ENCODE peak calls at places on chromosomes 16 and 17, in six cellular contexts. H is erythroblast; U is activated naive CD4-positive, alpha-beta T cell; S is naive thymus-derived CD4-positive, alpha-beta T cell; P is Daoy; O is body of pancreas. J is an unnamed sample.

GRCh38 chr16:11639925-11640899 is 28.0 kb upstream of the SNN start:
- DNase-seq in H (peak), U (no peak), S (no peak), P (peak), O (peak), J (peak)

GRCh38 chr16:70523621-70524405 is at the start of gene SF3B3:
- DNase-seq in H (peak), U (peak), S (peak), P (peak), O (peak), J (peak)

GRCh38 chr16:86396318-86396882 is 113.9 kb upstream of the FOXF1 start:
- DNase-seq in H (no peak), U (no peak), S (no peak), P (peak), O (no peak), J (no peak)

GRCh38 chr17:78224226-78225087 is 7.0 kb upstream of the TMEM235 start:
- DNase-seq in H (no peak), U (no peak), S (no peak), P (no peak), O (no peak), J (no peak)

GRCh38 chr16:79401157-79401556 is 199.4 kb downstream of the MAF start:
- DNase-seq in H (no peak), U (no peak), S (no peak), P (no peak), O (no peak), J (no peak)

GRCh38 chr16:81483064-81483969 is 38.7 kb downstream of the CMIP start:
- DNase-seq in H (peak), U (no peak), S (no peak), P (no peak), O (no peak), J (no peak)

GRCh38 chr16:49652441-49653175 is 203.3 kb downstream of the ZNF423 start:
- DNase-seq in H (no peak), U (no peak), S (no peak), P (peak), O (no peak), J (no peak)

GRCh38 chr16:81326971-81327370 is 12.2 kb downstream of the GAN start:
- DNase-seq in H (no peak), U (no peak), S (no peak), P (no peak), O (no peak), J (no peak)

GRCh38 chr16:81889896-81890634 is 111.0 kb downstream of the PLCG2 start:
- DNase-seq in H (peak), U (peak), S (peak), P (peak), O (peak), J (peak)

GRCh38 chr16:48001306-48001885 is 154.4 kb downstream of the ABCC12 start:
- DNase-seq in H (no peak), U (no peak), S (no peak), P (no peak), O (no peak), J (no peak)

GRCh38 chr17:2379489-2380224 is 21.2 kb downstream of the MNT start:
- DNase-seq in H (no peak), U (no peak), S (no peak), P (no peak), O (no peak), J (no peak)

GRCh38 chr17:35726609-35727460 is 4.6 kb upstream of the RASL10B start:
- DNase-seq in H (peak), U (no peak), S (no peak), P (peak), O (peak), J (no peak)

GRCh38 chr16:20740007-20740883 is 1.4 kb downstream of the THUMPD1 start:
- DNase-seq in H (peak), U (no peak), S (peak), P (peak), O (peak), J (no peak)

GRCh38 chr17:78374631-78375274 is 3.7 kb upstream of the PGS1 start:
- DNase-seq in H (no peak), U (no peak), S (no peak), P (peak), O (no peak), J (no peak)

GRCh38 chr16:85157813-85158701 is 45.8 kb upstream of the CIBAR2 start:
- DNase-seq in H (no peak), U (peak), S (peak), P (no peak), O (no peak), J (peak)

J was measured in immature natural killer cell.